ENCODE peak calls at places on chromosome 22, in six cellular contexts. G is T-cell; K is NCI-H1105 treated with DMSO at 0.1 percent for 48 hours; Z is Right ventricle myocardium superior; V is esophagus squamous epithelium; X is stimulated activated CD8-positive, alpha-beta memory T cell treated with anti-CD3 and anti-CD28 coated beads, Interleukin-12 subunit alpha, Interleukin-12 subunit beta, amount 100 ng/mL, for 4 hours. B is an unnamed sample.

GRCh38 chr22:22410121-22410520 is 98.4 kb downstream of the ZNF280B start:
- DNase-seq in K (no peak), G (no peak), X (no peak), V (no peak), Z (peak; percentile 78), B (no peak)

GRCh38 chr22:37675930-37676571 is 615 bp downstream of the LGALS1 start:
- DNase-seq in X (no peak), V (no peak), Z (peak; percentile 77), K (no peak), G (no peak), B (peak; percentile 5)

GRCh38 chr22:47164514-47165337 is 402.3 kb downstream of the TBC1D22A start:
- DNase-seq in Z (peak; percentile 33), G (no peak), K (no peak), V (no peak), X (no peak), B (no peak)

GRCh38 chr22:25666308-25666707 is 75.7 kb upstream of the MYO18B start:
- DNase-seq in X (no peak), V (no peak), Z (peak; percentile 75), K (no peak), G (no peak), B (no peak)

GRCh38 chr22:22746963-22747933 is 102.8 kb downstream of the GGTLC2 start:
- DNase-seq in Z (no peak), X (no peak), G (no peak), K (no peak), V (no peak), B (no peak)

GRCh38 chr22:26709617-26710390 is 52.4 kb downstream of the MIAT start:
- DNase-seq in X (no peak), K (no peak), V (no peak), Z (no peak), G (no peak), B (peak; percentile 72)

GRCh38 chr22:41446057-41446501 is 522 bp downstream of the TOB2 start:
- DNase-seq in K (peak; percentile 14), X (no peak), V (no peak), G (peak; percentile 11), Z (peak; percentile 54), B (no peak)

GRCh38 chr22:27997538-27997937 is 78.5 kb upstream of the PITPNB start:
- DNase-seq in V (no peak), Z (peak; percentile 30), X (no peak), G (no peak), K (no peak), B (peak; percentile 31)

GRCh38 chr22:47213571-47214230 is 451.3 kb downstream of the TBC1D22A start:
- DNase-seq in K (no peak), V (no peak), G (peak; percentile 44), X (no peak), Z (no peak), B (peak; percentile 75)

GRCh38 chr22:17748555-17749353 is 25.5 kb downstream of the BID start:
- DNase-seq in Z (no peak), X (no peak), K (no peak), V (no peak), G (no peak), B (no peak)

GRCh38 chr22:36423461-36424404 is 36.0 kb upstream of the MYH9 start:
- DNase-seq in K (no peak), G (no peak), V (no peak), Z (no peak), X (no peak), B (no peak)

GRCh38 chr22:43330178-43331063 is 12.8 kb downstream of the SCUBE1 start:
- DNase-seq in Z (no peak), V (no peak), K (no peak), G (no peak), X (no peak), B (no peak)

GRCh38 chr22:28029201-28029948 is 110.3 kb upstream of the PITPNB start:
- DNase-seq in K (peak; percentile 95), V (no peak), G (no peak), Z (peak; percentile 68), X (no peak), B (no peak)

GRCh38 chr22:37627545-37627944 is 11.9 kb upstream of the SH3BP1 start:
- DNase-seq in X (no peak), Z (peak; percentile 67), K (no peak), G (peak; percentile 72), V (no peak), B (no peak)

GRCh38 chr22:17300926-17301325 is 68.3 kb upstream of the CECR2 start:
- DNase-seq in Z (no peak), V (no peak), X (no peak), K (no peak), G (no peak), B (no peak)

GRCh38 chr22:49971232-49972162 is 10.9 kb downstream of the PIM3 start:
- DNase-seq in Z (peak; percentile 91), X (peak; percentile 76), K (no peak), V (no peak), G (peak; percentile 11), B (peak; percentile 81)

GRCh38 chr22:19483481-19484244 is 3.9 kb downstream of the CDC45 start:
- DNase-seq in G (no peak), Z (no peak), V (no peak), K (no peak), X (no peak), B (no peak)

GRCh38 chr22:49432211-49432905 is 395.3 kb downstream of the BRD1 start:
- DNase-seq in K (no peak), V (no peak), Z (no peak), X (no peak), G (no peak), B (no peak)

GRCh38 chr22:29306830-29307657 is 594 bp downstream of the GAS2L1 start:
- DNase-seq in G (no peak), V (no peak), K (peak; percentile 55), Z (peak; percentile 91), X (no peak), B (peak; percentile 92)

GRCh38 chr22:21624880-21625791 is 4.7 kb downstream of the YDJC start:
- DNase-seq in K (no peak), V (no peak), G (no peak), X (no peak), Z (no peak), B (no peak)

GRCh38 chr22:37519268-37520195 is at the start of gene CARD10:
- DNase-seq in V (no peak), G (no peak), Z (peak; percentile 36), K (peak; percentile 11), X (no peak), B (peak; percentile 57)

GRCh38 chr22:41917906-41918791 is 3.3 kb upstream of the SHISA8 start:
- DNase-seq in G (no peak), K (no peak), Z (peak; percentile 78), X (no peak), V (no peak), B (no peak)

GRCh38 chr22:17883356-17883755 is 109.1 kb upstream of the BID start:
- DNase-seq in K (no peak), V (no peak), G (no peak), X (no peak), Z (no peak), B (no peak)

GRCh38 chr22:31488988-31489617 is 539 bp downstream of the EIF4ENIF1 start:
- DNase-seq in X (peak; percentile 6), K (no peak), Z (peak; percentile 53), G (peak; percentile 11), V (no peak), B (peak; percentile 79)

GRCh38 chr22:22060200-22061084 is 77.9 kb upstream of the TOP3B start:
- DNase-seq in K (no peak), Z (peak; percentile 74), X (no peak), V (no peak), G (peak; percentile 23), B (peak; percentile 54)

GRCh38 chr22:19079691-19080090 is 42.5 kb downstream of the DGCR2 start:
- DNase-seq in V (no peak), Z (no peak), K (no peak), G (no peak), X (no peak), B (no peak)

GRCh38 chr22:27654536-27655445 is 146.8 kb downstream of the MN1 start:
- DNase-seq in X (no peak), V (no peak), Z (no peak), K (no peak), G (no peak), B (no peak)

GRCh38 chr22:33914699-33915098 is 5.6 kb downstream of the LARGE1 start:
- DNase-seq in K (no peak), X (no peak), V (no peak), Z (no peak), G (no peak), B (no peak)

GRCh38 chr22:44357296-44357961 is 44.7 kb upstream of the SHISAL1 start:
- DNase-seq in X (no peak), K (no peak), G (no peak), Z (peak; percentile 16), V (no peak), B (no peak)

GRCh38 chr22:44545773-44546172 is 47.7 kb upstream of the RTL6 start:
- DNase-seq in V (no peak), Z (no peak), X (no peak), K (no peak), G (no peak), B (no peak)

GRCh38 chr22:38435010-38435409 is 20.0 kb downstream of the KCNJ4 start:
- DNase-seq in X (no peak), K (no peak), Z (no peak), V (no peak), G (no peak), B (no peak)

GRCh38 chr22:49088801-49089791 is 738.6 kb downstream of the BRD1 start:
- DNase-seq in Z (no peak), G (no peak), K (no peak), X (no peak), V (no peak), B (no peak)

GRCh38 chr22:22684605-22685561 is 40.5 kb downstream of the GGTLC2 start:
- DNase-seq in Z (no peak), V (no peak), G (no peak), K (no peak), X (no peak), B (peak; percentile 50)

GRCh38 chr22:23789638-23790037 is 2.9 kb downstream of the SMARCB1 start:
- DNase-seq in X (no peak), K (no peak), Z (no peak), V (no peak), G (no peak), B (no peak)

GRCh38 chr22:24871611-24872205 is 65.7 kb downstream of the SGSM1 start:
- DNase-seq in X (no peak), K (no peak), G (no peak), Z (no peak), V (no peak), B (no peak)

GRCh38 chr22:29641052-29641780 is 37.8 kb downstream of the NF2 start:
- DNase-seq in Z (no peak), G (no peak), K (no peak), X (no peak), V (no peak), B (peak; percentile 33)

GRCh38 chr22:23196165-23196564 is 15.9 kb downstream of the BCR start:
- DNase-seq in K (no peak), X (no peak), Z (no peak), G (no peak), V (no peak), B (no peak)

GRCh38 chr22:41539146-41540005 is 4.9 kb downstream of the POLR3H start:
- DNase-seq in G (no peak), V (no peak), X (no peak), Z (no peak), K (no peak), B (no peak)

GRCh38 chr22:46172522-46172921 is 22.2 kb downstream of the PPARA start:
- DNase-seq in K (no peak), V (no peak), G (no peak), X (no peak), Z (peak; percentile 71), B (no peak)

B was measured in AG20443.